ENCODE peak calls at places on chromosomes 6 and 20, in ten cellular contexts. One of them, this sample, is unnamed.

GRCh38 chr6:144999127-144999526 is 714.0 kb downstream of the UTRN start:
- ATAC-seq in activated CD8-positive, alpha-beta memory T cell treated with anti-CD3 and anti-CD28 coated beads, Interleukin-2, amount 10 ng/mL, durations not matched to agents 7 days and 5 days: no peak
- ATAC-seq in B cell: no peak
- ATAC-seq in left lung: no peak
- ATAC-seq in naive thymus-derived CD4-positive, alpha-beta T cell: no peak
- ATAC-seq in activated naive CD4-positive, alpha-beta T cell treated with anti-CD3 and anti-CD28 coated beads, Interleukin-2, amount 50 U/mL, for 72 hours: no peak
- ATAC-seq in SK-N-SH treated with all-trans-retinoic acid at 6 μM for 48 hours: no peak
- ATAC-seq in foreskin keratinocyte: no peak
- ATAC-seq in heart right ventricle: no peak
- ATAC-seq in activated naive CD8-positive, alpha-beta T cell treated with anti-CD3 and anti-CD28 coated beads, Interleukin-2, amount 10 ng/mL, durations not matched to agents 7 days and 5 days: no peak
- ATAC-seq in this sample: no peak

GRCh38 chr6:15008269-15008668 is 237.6 kb upstream of the JARID2 start:
- ATAC-seq in activated CD8-positive, alpha-beta memory T cell treated with anti-CD3 and anti-CD28 coated beads, Interleukin-2, amount 10 ng/mL, durations not matched to agents 7 days and 5 days: no peak
- ATAC-seq in B cell: no peak
- ATAC-seq in left lung: no peak
- ATAC-seq in naive thymus-derived CD4-positive, alpha-beta T cell: no peak
- ATAC-seq in activated naive CD4-positive, alpha-beta T cell treated with anti-CD3 and anti-CD28 coated beads, Interleukin-2, amount 50 U/mL, for 72 hours: no peak
- ATAC-seq in SK-N-SH treated with all-trans-retinoic acid at 6 μM for 48 hours: no peak
- ATAC-seq in foreskin keratinocyte: no peak
- ATAC-seq in heart right ventricle: no peak
- ATAC-seq in activated naive CD8-positive, alpha-beta T cell treated with anti-CD3 and anti-CD28 coated beads, Interleukin-2, amount 10 ng/mL, durations not matched to agents 7 days and 5 days: no peak
- ATAC-seq in this sample: no peak

GRCh38 chr20:12152996-12153395 is 235.3 kb downstream of the BTBD3 start:
- ATAC-seq in activated CD8-positive, alpha-beta memory T cell treated with anti-CD3 and anti-CD28 coated beads, Interleukin-2, amount 10 ng/mL, durations not matched to agents 7 days and 5 days: no peak
- ATAC-seq in B cell: no peak
- ATAC-seq in left lung: no peak
- ATAC-seq in naive thymus-derived CD4-positive, alpha-beta T cell: no peak
- ATAC-seq in activated naive CD4-positive, alpha-beta T cell treated with anti-CD3 and anti-CD28 coated beads, Interleukin-2, amount 50 U/mL, for 72 hours: no peak
- ATAC-seq in SK-N-SH treated with all-trans-retinoic acid at 6 μM for 48 hours: no peak
- ATAC-seq in foreskin keratinocyte: peak
- ATAC-seq in heart right ventricle: no peak
- ATAC-seq in activated naive CD8-positive, alpha-beta T cell treated with anti-CD3 and anti-CD28 coated beads, Interleukin-2, amount 10 ng/mL, durations not matched to agents 7 days and 5 days: no peak
- ATAC-seq in this sample: no peak

GRCh38 chr6:8904754-8905153 is 469.4 kb upstream of the SLC35B3 start:
- ATAC-seq in activated CD8-positive, alpha-beta memory T cell treated with anti-CD3 and anti-CD28 coated beads, Interleukin-2, amount 10 ng/mL, durations not matched to agents 7 days and 5 days: no peak
- ATAC-seq in B cell: no peak
- ATAC-seq in left lung: no peak
- ATAC-seq in naive thymus-derived CD4-positive, alpha-beta T cell: no peak
- ATAC-seq in activated naive CD4-positive, alpha-beta T cell treated with anti-CD3 and anti-CD28 coated beads, Interleukin-2, amount 50 U/mL, for 72 hours: no peak
- ATAC-seq in SK-N-SH treated with all-trans-retinoic acid at 6 μM for 48 hours: no peak
- ATAC-seq in foreskin keratinocyte: peak
- ATAC-seq in heart right ventricle: no peak
- ATAC-seq in activated naive CD8-positive, alpha-beta T cell treated with anti-CD3 and anti-CD28 coated beads, Interleukin-2, amount 10 ng/mL, durations not matched to agents 7 days and 5 days: no peak
- ATAC-seq in this sample: no peak

GRCh38 chr20:53503517-53503919 is 90.1 kb downstream of the ZNF217 start:
- ATAC-seq in activated CD8-positive, alpha-beta memory T cell treated with anti-CD3 and anti-CD28 coated beads, Interleukin-2, amount 10 ng/mL, durations not matched to agents 7 days and 5 days: no peak
- ATAC-seq in B cell: no peak
- ATAC-seq in left lung: no peak
- ATAC-seq in naive thymus-derived CD4-positive, alpha-beta T cell: no peak
- ATAC-seq in activated naive CD4-positive, alpha-beta T cell treated with anti-CD3 and anti-CD28 coated beads, Interleukin-2, amount 50 U/mL, for 72 hours: no peak
- ATAC-seq in SK-N-SH treated with all-trans-retinoic acid at 6 μM for 48 hours: no peak
- ATAC-seq in foreskin keratinocyte: no peak
- ATAC-seq in heart right ventricle: no peak
- ATAC-seq in activated naive CD8-positive, alpha-beta T cell treated with anti-CD3 and anti-CD28 coated beads, Interleukin-2, amount 10 ng/mL, durations not matched to agents 7 days and 5 days: no peak
- ATAC-seq in this sample: no peak

GRCh38 chr6:26272171-26272631 is 92.8 kb upstream of the BTN3A2 start:
- ATAC-seq in activated CD8-positive, alpha-beta memory T cell treated with anti-CD3 and anti-CD28 coated beads, Interleukin-2, amount 10 ng/mL, durations not matched to agents 7 days and 5 days: peak
- ATAC-seq in B cell: peak
- ATAC-seq in left lung: peak
- ATAC-seq in naive thymus-derived CD4-positive, alpha-beta T cell: peak
- ATAC-seq in activated naive CD4-positive, alpha-beta T cell treated with anti-CD3 and anti-CD28 coated beads, Interleukin-2, amount 50 U/mL, for 72 hours: peak
- ATAC-seq in SK-N-SH treated with all-trans-retinoic acid at 6 μM for 48 hours: peak
- ATAC-seq in foreskin keratinocyte: peak
- ATAC-seq in heart right ventricle: peak
- ATAC-seq in activated naive CD8-positive, alpha-beta T cell treated with anti-CD3 and anti-CD28 coated beads, Interleukin-2, amount 10 ng/mL, durations not matched to agents 7 days and 5 days: peak
- ATAC-seq in this sample: no peak

GRCh38 chr20:44291754-44292153 is 19.2 kb downstream of the FITM2 start:
- ATAC-seq in activated CD8-positive, alpha-beta memory T cell treated with anti-CD3 and anti-CD28 coated beads, Interleukin-2, amount 10 ng/mL, durations not matched to agents 7 days and 5 days: no peak
- ATAC-seq in B cell: no peak
- ATAC-seq in left lung: no peak
- ATAC-seq in naive thymus-derived CD4-positive, alpha-beta T cell: no peak
- ATAC-seq in activated naive CD4-positive, alpha-beta T cell treated with anti-CD3 and anti-CD28 coated beads, Interleukin-2, amount 50 U/mL, for 72 hours: no peak
- ATAC-seq in SK-N-SH treated with all-trans-retinoic acid at 6 μM for 48 hours: no peak
- ATAC-seq in foreskin keratinocyte: no peak
- ATAC-seq in heart right ventricle: no peak
- ATAC-seq in activated naive CD8-positive, alpha-beta T cell treated with anti-CD3 and anti-CD28 coated beads, Interleukin-2, amount 10 ng/mL, durations not matched to agents 7 days and 5 days: no peak
- ATAC-seq in this sample: no peak

GRCh38 chr20:18585134-18585533 is 2.7 kb upstream of the DTD1 start:
- ATAC-seq in activated CD8-positive, alpha-beta memory T cell treated with anti-CD3 and anti-CD28 coated beads, Interleukin-2, amount 10 ng/mL, durations not matched to agents 7 days and 5 days: no peak
- ATAC-seq in B cell: no peak
- ATAC-seq in left lung: no peak
- ATAC-seq in naive thymus-derived CD4-positive, alpha-beta T cell: no peak
- ATAC-seq in activated naive CD4-positive, alpha-beta T cell treated with anti-CD3 and anti-CD28 coated beads, Interleukin-2, amount 50 U/mL, for 72 hours: no peak
- ATAC-seq in SK-N-SH treated with all-trans-retinoic acid at 6 μM for 48 hours: no peak
- ATAC-seq in foreskin keratinocyte: no peak
- ATAC-seq in heart right ventricle: no peak
- ATAC-seq in activated naive CD8-positive, alpha-beta T cell treated with anti-CD3 and anti-CD28 coated beads, Interleukin-2, amount 10 ng/mL, durations not matched to agents 7 days and 5 days: no peak
- ATAC-seq in this sample: no peak

GRCh38 chr6:156699017-156699421 is 78.2 kb upstream of the ARID1B start:
- ATAC-seq in activated CD8-positive, alpha-beta memory T cell treated with anti-CD3 and anti-CD28 coated beads, Interleukin-2, amount 10 ng/mL, durations not matched to agents 7 days and 5 days: peak
- ATAC-seq in B cell: no peak
- ATAC-seq in left lung: no peak
- ATAC-seq in naive thymus-derived CD4-positive, alpha-beta T cell: peak
- ATAC-seq in activated naive CD4-positive, alpha-beta T cell treated with anti-CD3 and anti-CD28 coated beads, Interleukin-2, amount 50 U/mL, for 72 hours: peak
- ATAC-seq in SK-N-SH treated with all-trans-retinoic acid at 6 μM for 48 hours: peak
- ATAC-seq in foreskin keratinocyte: peak
- ATAC-seq in heart right ventricle: no peak
- ATAC-seq in activated naive CD8-positive, alpha-beta T cell treated with anti-CD3 and anti-CD28 coated beads, Interleukin-2, amount 10 ng/mL, durations not matched to agents 7 days and 5 days: no peak
- ATAC-seq in this sample: no peak

GRCh38 chr6:133705071-133705470 is 183.8 kb upstream of the TCF21 start:
- ATAC-seq in activated CD8-positive, alpha-beta memory T cell treated with anti-CD3 and anti-CD28 coated beads, Interleukin-2, amount 10 ng/mL, durations not matched to agents 7 days and 5 days: no peak
- ATAC-seq in B cell: no peak
- ATAC-seq in left lung: peak
- ATAC-seq in naive thymus-derived CD4-positive, alpha-beta T cell: no peak
- ATAC-seq in activated naive CD4-positive, alpha-beta T cell treated with anti-CD3 and anti-CD28 coated beads, Interleukin-2, amount 50 U/mL, for 72 hours: no peak
- ATAC-seq in SK-N-SH treated with all-trans-retinoic acid at 6 μM for 48 hours: no peak
- ATAC-seq in foreskin keratinocyte: no peak
- ATAC-seq in heart right ventricle: peak
- ATAC-seq in activated naive CD8-positive, alpha-beta T cell treated with anti-CD3 and anti-CD28 coated beads, Interleukin-2, amount 10 ng/mL, durations not matched to agents 7 days and 5 days: no peak
- ATAC-seq in this sample: peak

GRCh38 chr20:50304501-50304856 is 113.8 kb downstream of the CEBPB start:
- ATAC-seq in activated CD8-positive, alpha-beta memory T cell treated with anti-CD3 and anti-CD28 coated beads, Interleukin-2, amount 10 ng/mL, durations not matched to agents 7 days and 5 days: no peak
- ATAC-seq in B cell: no peak
- ATAC-seq in left lung: peak
- ATAC-seq in naive thymus-derived CD4-positive, alpha-beta T cell: no peak
- ATAC-seq in activated naive CD4-positive, alpha-beta T cell treated with anti-CD3 and anti-CD28 coated beads, Interleukin-2, amount 50 U/mL, for 72 hours: no peak
- ATAC-seq in SK-N-SH treated with all-trans-retinoic acid at 6 μM for 48 hours: no peak
- ATAC-seq in foreskin keratinocyte: no peak
- ATAC-seq in heart right ventricle: peak
- ATAC-seq in activated naive CD8-positive, alpha-beta T cell treated with anti-CD3 and anti-CD28 coated beads, Interleukin-2, amount 10 ng/mL, durations not matched to agents 7 days and 5 days: no peak
- ATAC-seq in this sample: peak

GRCh38 chr20:41469868-41470267 is 103.2 kb upstream of the EMILIN3 start:
- ATAC-seq in activated CD8-positive, alpha-beta memory T cell treated with anti-CD3 and anti-CD28 coated beads, Interleukin-2, amount 10 ng/mL, durations not matched to agents 7 days and 5 days: no peak
- ATAC-seq in B cell: no peak
- ATAC-seq in left lung: no peak
- ATAC-seq in naive thymus-derived CD4-positive, alpha-beta T cell: no peak
- ATAC-seq in activated naive CD4-positive, alpha-beta T cell treated with anti-CD3 and anti-CD28 coated beads, Interleukin-2, amount 50 U/mL, for 72 hours: no peak
- ATAC-seq in SK-N-SH treated with all-trans-retinoic acid at 6 μM for 48 hours: no peak
- ATAC-seq in foreskin keratinocyte: no peak
- ATAC-seq in heart right ventricle: peak
- ATAC-seq in activated naive CD8-positive, alpha-beta T cell treated with anti-CD3 and anti-CD28 coated beads, Interleukin-2, amount 10 ng/mL, durations not matched to agents 7 days and 5 days: no peak
- ATAC-seq in this sample: no peak

GRCh38 chr6:137487181-137487910 is 6.8 kb downstream of the OLIG3 start:
- ATAC-seq in activated CD8-positive, alpha-beta memory T cell treated with anti-CD3 and anti-CD28 coated beads, Interleukin-2, amount 10 ng/mL, durations not matched to agents 7 days and 5 days: no peak
- ATAC-seq in B cell: no peak
- ATAC-seq in left lung: no peak
- ATAC-seq in naive thymus-derived CD4-positive, alpha-beta T cell: no peak
- ATAC-seq in activated naive CD4-positive, alpha-beta T cell treated with anti-CD3 and anti-CD28 coated beads, Interleukin-2, amount 50 U/mL, for 72 hours: no peak
- ATAC-seq in SK-N-SH treated with all-trans-retinoic acid at 6 μM for 48 hours: no peak
- ATAC-seq in foreskin keratinocyte: no peak
- ATAC-seq in heart right ventricle: no peak
- ATAC-seq in activated naive CD8-positive, alpha-beta T cell treated with anti-CD3 and anti-CD28 coated beads, Interleukin-2, amount 10 ng/mL, durations not matched to agents 7 days and 5 days: no peak
- ATAC-seq in this sample: no peak

GRCh38 chr20:19861147-19861759 is 103.2 kb downstream of the RIN2 start:
- ATAC-seq in activated CD8-positive, alpha-beta memory T cell treated with anti-CD3 and anti-CD28 coated beads, Interleukin-2, amount 10 ng/mL, durations not matched to agents 7 days and 5 days: no peak
- ATAC-seq in B cell: no peak
- ATAC-seq in left lung: no peak
- ATAC-seq in naive thymus-derived CD4-positive, alpha-beta T cell: no peak
- ATAC-seq in activated naive CD4-positive, alpha-beta T cell treated with anti-CD3 and anti-CD28 coated beads, Interleukin-2, amount 50 U/mL, for 72 hours: no peak
- ATAC-seq in SK-N-SH treated with all-trans-retinoic acid at 6 μM for 48 hours: no peak
- ATAC-seq in foreskin keratinocyte: no peak
- ATAC-seq in heart right ventricle: no peak
- ATAC-seq in activated naive CD8-positive, alpha-beta T cell treated with anti-CD3 and anti-CD28 coated beads, Interleukin-2, amount 10 ng/mL, durations not matched to agents 7 days and 5 days: no peak
- ATAC-seq in this sample: no peak

GRCh38 chr20:5592165-5592564 is 158.0 kb upstream of the SHLD1 start:
- ATAC-seq in activated CD8-positive, alpha-beta memory T cell treated with anti-CD3 and anti-CD28 coated beads, Interleukin-2, amount 10 ng/mL, durations not matched to agents 7 days and 5 days: no peak
- ATAC-seq in B cell: no peak
- ATAC-seq in left lung: no peak
- ATAC-seq in naive thymus-derived CD4-positive, alpha-beta T cell: no peak
- ATAC-seq in activated naive CD4-positive, alpha-beta T cell treated with anti-CD3 and anti-CD28 coated beads, Interleukin-2, amount 50 U/mL, for 72 hours: no peak
- ATAC-seq in SK-N-SH treated with all-trans-retinoic acid at 6 μM for 48 hours: no peak
- ATAC-seq in foreskin keratinocyte: no peak
- ATAC-seq in heart right ventricle: no peak
- ATAC-seq in activated naive CD8-positive, alpha-beta T cell treated with anti-CD3 and anti-CD28 coated beads, Interleukin-2, amount 10 ng/mL, durations not matched to agents 7 days and 5 days: no peak
- ATAC-seq in this sample: no peak

GRCh38 chr20:32764000-32764960 is 2.1 kb downstream of the DNMT3B start:
- ATAC-seq in activated CD8-positive, alpha-beta memory T cell treated with anti-CD3 and anti-CD28 coated beads, Interleukin-2, amount 10 ng/mL, durations not matched to agents 7 days and 5 days: no peak
- ATAC-seq in B cell: no peak
- ATAC-seq in left lung: no peak
- ATAC-seq in naive thymus-derived CD4-positive, alpha-beta T cell: no peak
- ATAC-seq in activated naive CD4-positive, alpha-beta T cell treated with anti-CD3 and anti-CD28 coated beads, Interleukin-2, amount 50 U/mL, for 72 hours: no peak
- ATAC-seq in SK-N-SH treated with all-trans-retinoic acid at 6 μM for 48 hours: no peak
- ATAC-seq in foreskin keratinocyte: no peak
- ATAC-seq in heart right ventricle: no peak
- ATAC-seq in activated naive CD8-positive, alpha-beta T cell treated with anti-CD3 and anti-CD28 coated beads, Interleukin-2, amount 10 ng/mL, durations not matched to agents 7 days and 5 days: no peak
- ATAC-seq in this sample: no peak

GRCh38 chr6:13026100-13026499 is 302.2 kb downstream of the TBC1D7 start:
- ATAC-seq in activated CD8-positive, alpha-beta memory T cell treated with anti-CD3 and anti-CD28 coated beads, Interleukin-2, amount 10 ng/mL, durations not matched to agents 7 days and 5 days: no peak
- ATAC-seq in B cell: no peak
- ATAC-seq in left lung: no peak
- ATAC-seq in naive thymus-derived CD4-positive, alpha-beta T cell: no peak
- ATAC-seq in activated naive CD4-positive, alpha-beta T cell treated with anti-CD3 and anti-CD28 coated beads, Interleukin-2, amount 50 U/mL, for 72 hours: no peak
- ATAC-seq in SK-N-SH treated with all-trans-retinoic acid at 6 μM for 48 hours: no peak
- ATAC-seq in foreskin keratinocyte: no peak
- ATAC-seq in heart right ventricle: no peak
- ATAC-seq in activated naive CD8-positive, alpha-beta T cell treated with anti-CD3 and anti-CD28 coated beads, Interleukin-2, amount 10 ng/mL, durations not matched to agents 7 days and 5 days: no peak
- ATAC-seq in this sample: no peak

GRCh38 chr6:156416392-156416791 is 360.8 kb upstream of the ARID1B start:
- ATAC-seq in activated CD8-positive, alpha-beta memory T cell treated with anti-CD3 and anti-CD28 coated beads, Interleukin-2, amount 10 ng/mL, durations not matched to agents 7 days and 5 days: no peak
- ATAC-seq in B cell: no peak
- ATAC-seq in left lung: peak
- ATAC-seq in naive thymus-derived CD4-positive, alpha-beta T cell: no peak
- ATAC-seq in activated naive CD4-positive, alpha-beta T cell treated with anti-CD3 and anti-CD28 coated beads, Interleukin-2, amount 50 U/mL, for 72 hours: no peak
- ATAC-seq in SK-N-SH treated with all-trans-retinoic acid at 6 μM for 48 hours: no peak
- ATAC-seq in foreskin keratinocyte: no peak
- ATAC-seq in heart right ventricle: no peak
- ATAC-seq in activated naive CD8-positive, alpha-beta T cell treated with anti-CD3 and anti-CD28 coated beads, Interleukin-2, amount 10 ng/mL, durations not matched to agents 7 days and 5 days: no peak
- ATAC-seq in this sample: no peak

GRCh38 chr6:150666071-150666470 is 66.4 kb downstream of the PLEKHG1 start:
- ATAC-seq in activated CD8-positive, alpha-beta memory T cell treated with anti-CD3 and anti-CD28 coated beads, Interleukin-2, amount 10 ng/mL, durations not matched to agents 7 days and 5 days: no peak
- ATAC-seq in B cell: no peak
- ATAC-seq in left lung: peak
- ATAC-seq in naive thymus-derived CD4-positive, alpha-beta T cell: no peak
- ATAC-seq in activated naive CD4-positive, alpha-beta T cell treated with anti-CD3 and anti-CD28 coated beads, Interleukin-2, amount 50 U/mL, for 72 hours: no peak
- ATAC-seq in SK-N-SH treated with all-trans-retinoic acid at 6 μM for 48 hours: no peak
- ATAC-seq in foreskin keratinocyte: no peak
- ATAC-seq in heart right ventricle: peak
- ATAC-seq in activated naive CD8-positive, alpha-beta T cell treated with anti-CD3 and anti-CD28 coated beads, Interleukin-2, amount 10 ng/mL, durations not matched to agents 7 days and 5 days: no peak
- ATAC-seq in this sample: peak

GRCh38 chr6:5115168-5115567 is 30.0 kb downstream of the PPP1R3G start:
- ATAC-seq in activated CD8-positive, alpha-beta memory T cell treated with anti-CD3 and anti-CD28 coated beads, Interleukin-2, amount 10 ng/mL, durations not matched to agents 7 days and 5 days: no peak
- ATAC-seq in B cell: no peak
- ATAC-seq in left lung: peak
- ATAC-seq in naive thymus-derived CD4-positive, alpha-beta T cell: no peak
- ATAC-seq in activated naive CD4-positive, alpha-beta T cell treated with anti-CD3 and anti-CD28 coated beads, Interleukin-2, amount 50 U/mL, for 72 hours: no peak
- ATAC-seq in SK-N-SH treated with all-trans-retinoic acid at 6 μM for 48 hours: no peak
- ATAC-seq in foreskin keratinocyte: no peak
- ATAC-seq in heart right ventricle: peak
- ATAC-seq in activated naive CD8-positive, alpha-beta T cell treated with anti-CD3 and anti-CD28 coated beads, Interleukin-2, amount 10 ng/mL, durations not matched to agents 7 days and 5 days: no peak
- ATAC-seq in this sample: no peak

GRCh38 chr6:167825759-167826229 is 917 bp upstream of the AFDN start:
- ATAC-seq in activated CD8-positive, alpha-beta memory T cell treated with anti-CD3 and anti-CD28 coated beads, Interleukin-2, amount 10 ng/mL, durations not matched to agents 7 days and 5 days: no peak
- ATAC-seq in B cell: no peak
- ATAC-seq in left lung: peak
- ATAC-seq in naive thymus-derived CD4-positive, alpha-beta T cell: no peak
- ATAC-seq in activated naive CD4-positive, alpha-beta T cell treated with anti-CD3 and anti-CD28 coated beads, Interleukin-2, amount 50 U/mL, for 72 hours: peak
- ATAC-seq in SK-N-SH treated with all-trans-retinoic acid at 6 μM for 48 hours: peak
- ATAC-seq in foreskin keratinocyte: peak
- ATAC-seq in heart right ventricle: peak
- ATAC-seq in activated naive CD8-positive, alpha-beta T cell treated with anti-CD3 and anti-CD28 coated beads, Interleukin-2, amount 10 ng/mL, durations not matched to agents 7 days and 5 days: no peak
- ATAC-seq in this sample: peak

GRCh38 chr6:38450717-38451116 is 189.0 kb downstream of the BTBD9 start:
- ATAC-seq in activated CD8-positive, alpha-beta memory T cell treated with anti-CD3 and anti-CD28 coated beads, Interleukin-2, amount 10 ng/mL, durations not matched to agents 7 days and 5 days: no peak
- ATAC-seq in B cell: no peak
- ATAC-seq in left lung: no peak
- ATAC-seq in naive thymus-derived CD4-positive, alpha-beta T cell: no peak
- ATAC-seq in activated naive CD4-positive, alpha-beta T cell treated with anti-CD3 and anti-CD28 coated beads, Interleukin-2, amount 50 U/mL, for 72 hours: no peak
- ATAC-seq in SK-N-SH treated with all-trans-retinoic acid at 6 μM for 48 hours: no peak
- ATAC-seq in foreskin keratinocyte: no peak
- ATAC-seq in heart right ventricle: no peak
- ATAC-seq in activated naive CD8-positive, alpha-beta T cell treated with anti-CD3 and anti-CD28 coated beads, Interleukin-2, amount 10 ng/mL, durations not matched to agents 7 days and 5 days: no peak
- ATAC-seq in this sample: no peak

GRCh38 chr6:8845691-8846090 is 410.3 kb upstream of the SLC35B3 start:
- ATAC-seq in activated CD8-positive, alpha-beta memory T cell treated with anti-CD3 and anti-CD28 coated beads, Interleukin-2, amount 10 ng/mL, durations not matched to agents 7 days and 5 days: no peak
- ATAC-seq in B cell: no peak
- ATAC-seq in left lung: no peak
- ATAC-seq in naive thymus-derived CD4-positive, alpha-beta T cell: no peak
- ATAC-seq in activated naive CD4-positive, alpha-beta T cell treated with anti-CD3 and anti-CD28 coated beads, Interleukin-2, amount 50 U/mL, for 72 hours: no peak
- ATAC-seq in SK-N-SH treated with all-trans-retinoic acid at 6 μM for 48 hours: no peak
- ATAC-seq in foreskin keratinocyte: no peak
- ATAC-seq in heart right ventricle: no peak
- ATAC-seq in activated naive CD8-positive, alpha-beta T cell treated with anti-CD3 and anti-CD28 coated beads, Interleukin-2, amount 10 ng/mL, durations not matched to agents 7 days and 5 days: no peak
- ATAC-seq in this sample: no peak

GRCh38 chr6:159044899-159045727 is at the start of gene TAGAP:
- ATAC-seq in activated CD8-positive, alpha-beta memory T cell treated with anti-CD3 and anti-CD28 coated beads, Interleukin-2, amount 10 ng/mL, durations not matched to agents 7 days and 5 days: peak
- ATAC-seq in B cell: peak
- ATAC-seq in left lung: peak
- ATAC-seq in naive thymus-derived CD4-positive, alpha-beta T cell: peak
- ATAC-seq in activated naive CD4-positive, alpha-beta T cell treated with anti-CD3 and anti-CD28 coated beads, Interleukin-2, amount 50 U/mL, for 72 hours: peak
- ATAC-seq in SK-N-SH treated with all-trans-retinoic acid at 6 μM for 48 hours: peak
- ATAC-seq in foreskin keratinocyte: no peak
- ATAC-seq in heart right ventricle: peak
- ATAC-seq in activated naive CD8-positive, alpha-beta T cell treated with anti-CD3 and anti-CD28 coated beads, Interleukin-2, amount 10 ng/mL, durations not matched to agents 7 days and 5 days: peak
- ATAC-seq in this sample: peak

GRCh38 chr6:170128811-170129681 is 161.8 kb downstream of the DLL1 start:
- ATAC-seq in activated CD8-positive, alpha-beta memory T cell treated with anti-CD3 and anti-CD28 coated beads, Interleukin-2, amount 10 ng/mL, durations not matched to agents 7 days and 5 days: no peak
- ATAC-seq in B cell: no peak
- ATAC-seq in left lung: no peak
- ATAC-seq in naive thymus-derived CD4-positive, alpha-beta T cell: no peak
- ATAC-seq in activated naive CD4-positive, alpha-beta T cell treated with anti-CD3 and anti-CD28 coated beads, Interleukin-2, amount 50 U/mL, for 72 hours: no peak
- ATAC-seq in SK-N-SH treated with all-trans-retinoic acid at 6 μM for 48 hours: no peak
- ATAC-seq in foreskin keratinocyte: no peak
- ATAC-seq in heart right ventricle: no peak
- ATAC-seq in activated naive CD8-positive, alpha-beta T cell treated with anti-CD3 and anti-CD28 coated beads, Interleukin-2, amount 10 ng/mL, durations not matched to agents 7 days and 5 days: no peak
- ATAC-seq in this sample: no peak

GRCh38 chr6:169229611-169230321 is 23.9 kb downstream of the THBS2 start:
- ATAC-seq in activated CD8-positive, alpha-beta memory T cell treated with anti-CD3 and anti-CD28 coated beads, Interleukin-2, amount 10 ng/mL, durations not matched to agents 7 days and 5 days: no peak
- ATAC-seq in B cell: no peak
- ATAC-seq in left lung: no peak
- ATAC-seq in naive thymus-derived CD4-positive, alpha-beta T cell: no peak
- ATAC-seq in activated naive CD4-positive, alpha-beta T cell treated with anti-CD3 and anti-CD28 coated beads, Interleukin-2, amount 50 U/mL, for 72 hours: no peak
- ATAC-seq in SK-N-SH treated with all-trans-retinoic acid at 6 μM for 48 hours: no peak
- ATAC-seq in foreskin keratinocyte: no peak
- ATAC-seq in heart right ventricle: no peak
- ATAC-seq in activated naive CD8-positive, alpha-beta T cell treated with anti-CD3 and anti-CD28 coated beads, Interleukin-2, amount 10 ng/mL, durations not matched to agents 7 days and 5 days: no peak
- ATAC-seq in this sample: peak

GRCh38 chr20:61896058-61896961 is 169.4 kb downstream of the TAF4 start:
- ATAC-seq in activated CD8-positive, alpha-beta memory T cell treated with anti-CD3 and anti-CD28 coated beads, Interleukin-2, amount 10 ng/mL, durations not matched to agents 7 days and 5 days: peak
- ATAC-seq in B cell: no peak
- ATAC-seq in left lung: peak
- ATAC-seq in naive thymus-derived CD4-positive, alpha-beta T cell: no peak
- ATAC-seq in activated naive CD4-positive, alpha-beta T cell treated with anti-CD3 and anti-CD28 coated beads, Interleukin-2, amount 50 U/mL, for 72 hours: peak
- ATAC-seq in SK-N-SH treated with all-trans-retinoic acid at 6 μM for 48 hours: no peak
- ATAC-seq in foreskin keratinocyte: peak
- ATAC-seq in heart right ventricle: peak
- ATAC-seq in activated naive CD8-positive, alpha-beta T cell treated with anti-CD3 and anti-CD28 coated beads, Interleukin-2, amount 10 ng/mL, durations not matched to agents 7 days and 5 days: peak
- ATAC-seq in this sample: peak

GRCh38 chr6:69901361-69901760 is 35.0 kb downstream of the COL19A1 start:
- ATAC-seq in activated CD8-positive, alpha-beta memory T cell treated with anti-CD3 and anti-CD28 coated beads, Interleukin-2, amount 10 ng/mL, durations not matched to agents 7 days and 5 days: no peak
- ATAC-seq in B cell: no peak
- ATAC-seq in left lung: no peak
- ATAC-seq in naive thymus-derived CD4-positive, alpha-beta T cell: no peak
- ATAC-seq in activated naive CD4-positive, alpha-beta T cell treated with anti-CD3 and anti-CD28 coated beads, Interleukin-2, amount 50 U/mL, for 72 hours: no peak
- ATAC-seq in SK-N-SH treated with all-trans-retinoic acid at 6 μM for 48 hours: no peak
- ATAC-seq in foreskin keratinocyte: no peak
- ATAC-seq in heart right ventricle: no peak
- ATAC-seq in activated naive CD8-positive, alpha-beta T cell treated with anti-CD3 and anti-CD28 coated beads, Interleukin-2, amount 10 ng/mL, durations not matched to agents 7 days and 5 days: no peak
- ATAC-seq in this sample: no peak

This sample was measured in gastroesophageal sphincter.